ENCODE peak calls at places on chromosomes 12 and 14, in four cellular contexts. X, K, V and O are unnamed samples. For H3K36me3, the result is how much of the 10 kb centered on the place peaks cover.

GRCh38 chr12:6697584-6698351 is 2.8 kb downstream of the PIANP start:
- DNase-seq in V (no peak), K (no peak), X (peak), O (no peak)

GRCh38 chr14:35201066-35201465 is 78.7 kb downstream of the PRORP start:
- DNase-seq in K (no peak), V (peak), X (no peak), O (no peak)

GRCh38 chr12:121531356-121531750 is 49.5 kb downstream of the KDM2B start:
- DNase-seq in K (no peak), V (peak), X (no peak), O (no peak)

GRCh38 chr12:128920468-128920867 is 67.2 kb downstream of the GLT1D1 start:
- DNase-seq in V (no peak), K (no peak), X (no peak), O (no peak)

GRCh38 chr12:48118491-48118890 is 673 bp upstream of the PFKM start:
- DNase-seq in X (no peak), V (no peak), K (no peak), O (no peak)

GRCh38 chr12:112599871-112600270 is 181.1 kb downstream of the PTPN11 start:
- DNase-seq in K (no peak), X (no peak), V (no peak), O (no peak)

GRCh38 chr14:52873694-52874093 is 77.2 kb downstream of the FERMT2 start:
- DNase-seq in K (no peak), X (no peak), V (no peak), O (no peak)

GRCh38 chr12:72207094-72207493 is 65.1 kb upstream of the TRHDE start:
- DNase-seq in K (no peak), X (no peak), V (no peak), O (no peak)

GRCh38 chr12:49059063-49059384 is 1.6 kb downstream of the KMT2D start:
- DNase-seq in X (no peak), K (no peak), V (no peak), O (no peak)

DNA sequence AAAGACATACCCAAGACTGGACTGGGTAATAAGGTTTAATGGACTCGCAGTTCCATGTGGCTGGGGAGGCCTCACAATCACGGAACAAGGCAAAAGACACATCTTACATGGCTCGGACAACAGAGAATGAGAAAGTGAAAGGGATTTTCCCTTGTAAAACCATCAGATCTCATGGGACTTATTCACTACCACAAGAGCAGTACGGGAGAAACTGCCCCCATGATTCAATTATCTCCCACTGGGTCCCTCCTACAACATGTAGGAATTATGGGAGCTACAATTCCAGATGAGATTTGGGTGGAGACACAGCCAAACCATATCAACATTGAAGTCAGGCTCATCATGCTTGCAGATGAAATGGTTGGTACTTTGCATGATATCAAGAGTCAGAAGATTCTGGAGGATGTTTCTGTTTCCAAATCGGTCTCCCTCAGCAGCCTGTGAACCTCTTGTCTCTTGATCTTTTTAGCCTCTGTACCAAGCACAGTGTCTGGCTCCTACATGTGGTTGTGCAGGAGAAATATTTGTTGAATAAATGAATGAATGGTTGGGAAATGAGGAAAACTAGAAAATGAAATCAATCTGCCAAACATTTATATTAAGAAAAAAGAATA is 98.6 kb downstream of the VRK1 start:
- DNase-seq in V (no peak), K (no peak), X (no peak), O (no peak)
- H3K4me3 ChIP-seq in V (no peak), K (no peak), X (no peak), O (no peak)

DNA sequence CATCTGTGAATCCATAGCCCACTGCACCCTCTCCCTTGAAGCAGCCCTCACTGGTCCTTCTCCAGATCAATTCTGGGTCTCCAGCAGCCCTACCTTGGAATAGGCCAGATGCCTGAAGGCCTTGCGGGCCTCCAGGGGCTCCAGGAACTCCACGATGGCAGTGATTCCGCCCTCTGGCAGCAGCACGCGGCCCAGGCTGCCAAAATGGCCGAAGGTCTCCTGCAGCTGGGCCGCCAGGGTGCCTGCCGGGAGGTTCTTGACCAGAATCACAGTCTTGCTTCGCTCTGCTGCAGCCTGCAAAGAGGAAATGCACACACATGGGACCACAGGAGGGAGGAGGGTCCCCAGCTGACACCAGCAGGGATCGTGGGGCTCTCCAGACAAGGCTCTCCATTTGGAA is 26.3 kb downstream of the RBM19 start:
- DNase-seq in V (no peak), K (no peak), X (no peak), O (no peak)
- H3K36me3 ChIP-seq in V (under half), K (under half), X (under half), O (under half)

GRCh38 chr12:75482636-75483035 is 2.1 kb downstream of the GLIPR1 start:
- DNase-seq in K (no peak), X (no peak), V (peak), O (no peak)
- H3K4me3 ChIP-seq in K (no peak), X (no peak), V (peak), O (peak)

GRCh38 chr12:132071837-132072384 is 72.2 kb downstream of the DDX51 start:
- DNase-seq in X (no peak), V (no peak), K (peak), O (no peak)

GRCh38 chr12:132071001-132071810 is 72.9 kb downstream of the DDX51 start:
- DNase-seq in V (no peak), K (no peak), X (no peak), O (no peak)

GRCh38 chr12:132075026-132075713 is 68.9 kb downstream of the DDX51 start:
- DNase-seq in X (no peak), V (no peak), K (no peak), O (no peak)

GRCh38 chr12:132075714-132076553 is 68.2 kb downstream of the DDX51 start:
- DNase-seq in X (no peak), K (no peak), V (no peak), O (no peak)

GRCh38 chr12:132074216-132074615 is 69.9 kb downstream of the DDX51 start:
- DNase-seq in K (no peak), V (no peak), X (no peak), O (no peak)
- H3K36me3 ChIP-seq in K (under half), V (under half), X (under half), O (under half)

GRCh38 chr12:62724285-62724684 is 210.7 kb downstream of the PPM1H start:
- DNase-seq in X (no peak), K (no peak), V (no peak), O (no peak)
- H3K4me3 ChIP-seq in X (no peak), K (no peak), V (no peak), O (no peak)

GRCh38 chr14:81506512-81506911 is 27.1 kb downstream of the SEL1L start:
- DNase-seq in V (no peak), X (no peak), K (no peak), O (no peak)
- H3K36me3 ChIP-seq in V (under half), X (under half), K (under half), O (under half)

GRCh38 chr12:56377989-56378316 is 15.3 kb upstream of the APOF start:
- DNase-seq in V (no peak), K (no peak), X (no peak), O (no peak)

GRCh38 chr12:56374726-56375597 is 12.3 kb upstream of the APOF start:
- DNase-seq in K (peak), V (no peak), X (no peak), O (peak)

GRCh38 chr12:56377310-56377988 is 14.8 kb upstream of the APOF start:
- DNase-seq in K (peak), V (no peak), X (no peak), O (no peak)

GRCh38 chr12:56373515-56373914 is 10.9 kb upstream of the APOF start:
- DNase-seq in K (no peak), V (no peak), X (no peak), O (no peak)

GRCh38 chr12:56375598-56376434 is 13.2 kb upstream of the APOF start:
- DNase-seq in K (no peak), X (no peak), V (no peak), O (peak)
- H3K4me3 ChIP-seq in K (no peak), X (no peak), V (no peak), O (no peak)

DNA sequence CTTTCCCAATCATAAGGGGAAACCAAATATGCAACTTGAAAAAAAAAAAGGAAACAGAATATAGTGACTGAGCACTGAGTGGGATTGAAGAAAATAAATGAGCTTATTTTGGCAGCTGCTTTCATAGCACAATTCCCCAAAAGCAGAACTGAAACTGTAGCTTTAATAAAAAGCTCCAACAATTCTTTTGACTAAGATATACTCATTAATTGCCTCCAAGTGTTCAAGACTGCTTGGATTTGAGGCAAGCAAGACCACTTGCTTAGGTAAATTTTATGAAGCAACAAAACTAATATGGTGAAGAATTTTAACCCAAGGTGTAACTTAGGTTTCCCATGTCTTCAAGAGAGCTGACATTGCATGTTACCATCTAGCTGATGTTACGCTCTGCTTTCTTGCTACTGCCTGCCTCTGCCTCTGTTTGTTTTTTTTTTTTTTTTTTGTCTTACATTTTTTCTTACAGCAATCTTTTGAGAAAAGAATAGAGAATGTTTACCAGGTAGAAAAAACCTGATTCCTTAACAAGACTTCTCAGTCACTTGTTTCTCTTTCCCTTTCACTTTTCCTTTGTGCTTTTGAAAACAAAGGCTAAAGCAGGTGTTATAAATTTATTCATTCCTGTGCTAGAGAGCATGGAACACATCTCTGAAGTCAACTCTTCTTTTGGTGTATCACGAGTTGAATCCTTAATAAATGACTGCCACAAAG is 134.4 kb downstream of the BCAT1 start:
- DNase-seq in X (no peak), V (no peak), K (no peak), O (no peak)
- H3K36me3 ChIP-seq in X (under half), V (under half), K (under half), O (under half)

DNA sequence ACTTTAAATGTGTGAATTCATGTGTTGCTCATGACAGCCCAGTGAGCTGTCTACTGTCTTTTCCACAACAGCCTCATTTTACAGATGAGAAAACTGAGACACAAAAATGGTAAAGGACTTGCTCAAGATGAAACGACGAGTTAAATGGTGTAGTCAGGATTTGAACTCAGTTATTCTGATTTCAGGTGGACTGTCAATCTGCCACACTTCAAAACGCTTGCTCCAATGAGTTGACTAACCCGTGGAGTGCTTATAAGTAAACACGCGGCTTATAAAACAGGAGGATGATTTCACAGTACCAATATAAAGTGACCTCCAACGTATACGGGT is 652 bp upstream of the POLE2 start:
- DNase-seq in V (no peak), X (no peak), K (no peak), O (no peak)
- H3K4me3 ChIP-seq in V (peak), X (no peak), K (no peak), O (no peak)

DNA sequence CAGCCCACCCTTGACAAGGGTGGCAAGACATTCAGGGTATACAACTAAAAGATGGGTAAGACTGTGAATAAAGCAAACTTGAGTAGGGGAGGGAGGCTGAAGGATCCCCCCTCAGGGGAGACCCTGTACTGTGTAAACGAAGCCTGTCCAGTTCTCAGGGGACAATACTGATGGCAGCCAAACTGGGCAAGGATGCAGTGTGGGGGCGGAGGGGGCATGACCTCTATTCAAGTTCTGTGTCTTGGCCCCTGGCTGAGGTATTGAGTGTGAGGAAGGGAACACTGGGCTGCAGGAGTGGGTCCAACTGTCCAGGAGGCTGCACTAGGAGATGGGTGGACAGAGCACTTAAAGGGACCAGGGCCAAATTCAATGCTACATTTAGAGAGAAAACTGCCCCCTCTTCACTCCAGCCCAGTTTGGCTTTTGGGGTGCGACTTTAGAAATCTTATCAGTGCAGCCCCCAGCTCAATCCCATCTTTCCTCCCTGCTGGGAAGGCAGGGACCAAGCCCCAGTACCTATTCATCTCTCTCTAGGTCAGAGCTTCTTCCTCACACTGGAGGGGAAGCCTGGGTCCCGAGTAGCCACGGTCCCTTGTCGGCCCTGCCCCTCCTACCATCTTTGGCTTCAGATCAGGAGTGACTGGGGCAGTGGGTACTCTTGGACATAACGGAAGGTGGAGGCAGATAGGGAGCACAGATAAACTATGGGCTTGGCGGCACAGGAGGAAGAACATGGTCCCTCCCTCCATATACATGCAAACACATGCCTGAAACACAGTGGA is 11.8 kb downstream of the SLC39A5 start:
- DNase-seq in K (no peak), V (no peak), X (no peak), O (no peak)
- H3K36me3 ChIP-seq in K (under half), V (under half), X (under half), O (under half)